ENCODE peak calls at places on chromosomes 12 and 14, in nine cellular contexts. N, Z, V, G, I, O, F, L and R are unnamed samples.

GRCh38 chr12:50175716-50176026 is 8.5 kb upstream of the CERS5 start:
- DNase-seq in Z (no peak), L (no peak), N (no peak), G (no peak), F (no peak), V (no peak), I (no peak), O (no peak), R (no peak)

GRCh38 chr12:112524676-112525425 is 106.1 kb downstream of the PTPN11 start:
- DNase-seq in F (no peak), V (no peak), I (peak; percentile 3), G (peak; percentile 66), L (peak; percentile 12), N (peak; percentile 50), O (no peak), Z (no peak), R (peak; percentile 85)

GRCh38 chr14:59707778-59708635 is 131.4 kb upstream of the CCDC175 start:
- DNase-seq in Z (no peak), G (no peak), N (no peak), V (no peak), L (no peak), O (no peak), I (no peak), F (no peak), R (no peak)

GRCh38 chr12:122001379-122002209 is 20.1 kb upstream of the BCL7A start:
- DNase-seq in V (no peak), G (peak; percentile 99), Z (peak; percentile 50), O (no peak), N (no peak), F (no peak), L (no peak), I (no peak), R (no peak)

GRCh38 chr12:1837541-1838206 is 17.3 kb downstream of the LRTM2 start:
- DNase-seq in Z (no peak), N (peak; percentile 32), O (no peak), L (peak; percentile 22), V (no peak), G (no peak), F (no peak), I (peak; percentile 38), R (no peak)

GRCh38 chr14:37594238-37594915 is 672 bp downstream of the FOXA1 start:
- DNase-seq in O (peak; percentile 84), I (peak; percentile 57), N (peak; percentile 88), G (peak; percentile 80), L (peak; percentile 45), F (no peak), V (no peak), Z (no peak), R (no peak)

GRCh38 chr14:71586131-71586893 is 345.9 kb upstream of the RGS6 start:
- DNase-seq in O (no peak), V (no peak), F (no peak), Z (peak; percentile 25), N (peak; percentile 63), I (no peak), L (peak; percentile 57), G (no peak), R (peak; percentile 9)

GRCh38 chr12:41942355-41942754 is 202.3 kb downstream of the GXYLT1 start:
- DNase-seq in L (no peak), N (no peak), I (no peak), Z (no peak), O (no peak), G (no peak), V (no peak), F (no peak), R (no peak)

GRCh38 chr14:80387563-80387981 is 176.3 kb upstream of the DIO2 start:
- DNase-seq in O (no peak), Z (no peak), I (no peak), G (no peak), L (peak; percentile 79), N (no peak), V (no peak), F (no peak), R (peak; percentile 93)

GRCh38 chr14:43587183-43587582 is 919.9 kb downstream of the FSCB start:
- DNase-seq in F (no peak), V (no peak), G (no peak), L (no peak), I (no peak), N (no peak), O (no peak), Z (no peak), R (no peak)

GRCh38 chr14:93316716-93317115 is 16.1 kb downstream of the BTBD7 start:
- DNase-seq in O (no peak), G (no peak), V (no peak), Z (no peak), N (no peak), I (no peak), F (no peak), L (no peak), R (no peak)

GRCh38 chr12:7806863-7807487 is 17.8 kb downstream of the NANOG start:
- DNase-seq in N (peak; percentile 75), Z (peak; percentile 50), V (peak; percentile 98), I (peak; percentile 84), G (peak; percentile 38), O (peak; percentile 67), L (peak; percentile 35), F (peak; percentile 71), R (peak; percentile 91)

GRCh38 chr14:71948101-71948500 is 15.9 kb downstream of the RGS6 start:
- DNase-seq in N (no peak), I (no peak), G (no peak), Z (no peak), O (no peak), V (no peak), F (no peak), L (no peak), R (peak; percentile 76)

DNA sequence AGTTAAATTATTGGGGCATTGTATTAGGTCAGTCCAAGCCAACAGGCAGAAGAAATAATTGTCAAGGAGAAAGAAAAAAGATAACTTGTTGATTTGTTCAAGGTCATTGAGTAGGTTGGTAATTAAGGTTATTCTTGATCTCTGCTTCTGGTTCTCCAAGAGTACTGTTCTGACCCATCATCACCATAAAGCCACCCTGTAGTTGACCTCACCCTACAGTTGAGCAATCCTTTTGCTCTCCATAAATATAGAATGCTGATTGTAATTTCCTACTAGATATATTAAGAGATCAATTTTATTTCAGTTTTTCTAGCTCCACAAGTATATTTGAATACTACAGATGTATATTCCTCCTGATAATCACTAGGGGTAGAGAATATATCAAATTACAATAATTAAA is 350.6 kb upstream of the PDE3A start:
- DNase-seq in G (no peak), Z (no peak), L (no peak), V (no peak), F (no peak), I (no peak), O (no peak), N (no peak), R (no peak)
- H3K4me3 ChIP-seq in G (no peak overlapping the region), Z (no peak overlapping the region), L (no peak overlapping the region), V (no peak overlapping the region), F (no peak overlapping the region), I (no peak overlapping the region), O (no peak overlapping the region), N (no peak overlapping the region), R (no peak overlapping the region)

GRCh38 chr12:78977463-78977862 is 112.9 kb downstream of the SYT1 start:
- DNase-seq in V (no peak), Z (no peak), N (peak; percentile 38), O (no peak), I (no peak), G (peak; percentile 77), L (peak; percentile 7), F (no peak), R (peak; percentile 29)
- H3K4me3 ChIP-seq in V (no peak overlapping the region), Z (no peak overlapping the region), N (no peak overlapping the region), O (no peak overlapping the region), I (no peak overlapping the region), G (no peak overlapping the region), L (no peak overlapping the region), F (no peak overlapping the region), R (no peak overlapping the region)

DNA sequence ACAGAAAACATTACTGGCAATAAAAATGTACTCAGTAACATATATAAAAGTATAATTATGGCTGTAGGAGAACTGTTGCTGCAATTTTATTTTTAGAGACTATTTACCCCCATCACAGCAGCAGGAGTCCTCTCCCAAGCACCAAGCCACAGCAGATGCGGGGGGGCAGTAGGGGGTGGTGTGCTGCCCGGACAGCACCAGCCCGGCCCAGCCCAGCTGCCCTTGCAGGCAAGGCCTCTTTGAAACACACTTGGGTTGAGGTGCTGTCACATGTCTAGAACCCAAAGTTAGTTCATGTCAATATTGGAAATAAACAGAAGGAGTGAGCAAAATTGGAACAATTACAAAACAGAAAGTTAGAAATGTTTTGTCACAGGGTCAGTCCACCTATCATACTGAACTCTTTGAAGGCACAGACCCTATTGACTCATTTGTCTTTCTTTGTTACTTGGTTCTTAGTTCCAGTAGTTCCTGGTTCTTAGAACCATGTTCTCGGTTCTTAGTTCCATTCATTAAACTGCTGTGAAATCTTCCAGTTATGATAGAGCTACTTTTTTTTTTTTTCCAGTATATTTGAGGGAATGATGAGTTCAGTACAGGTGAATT is 22.7 kb downstream of the CCNK start:
- DNase-seq in Z (no peak), N (no peak), V (no peak), G (no peak), O (no peak), L (no peak), I (no peak), F (no peak), R (no peak)
- H3K4me3 ChIP-seq in Z (no peak overlapping the region), N (no peak overlapping the region), V (no peak overlapping the region), G (no peak overlapping the region), O (no peak overlapping the region), L (no peak overlapping the region), I (no peak overlapping the region), F (no peak overlapping the region), R (no peak overlapping the region)

DNA sequence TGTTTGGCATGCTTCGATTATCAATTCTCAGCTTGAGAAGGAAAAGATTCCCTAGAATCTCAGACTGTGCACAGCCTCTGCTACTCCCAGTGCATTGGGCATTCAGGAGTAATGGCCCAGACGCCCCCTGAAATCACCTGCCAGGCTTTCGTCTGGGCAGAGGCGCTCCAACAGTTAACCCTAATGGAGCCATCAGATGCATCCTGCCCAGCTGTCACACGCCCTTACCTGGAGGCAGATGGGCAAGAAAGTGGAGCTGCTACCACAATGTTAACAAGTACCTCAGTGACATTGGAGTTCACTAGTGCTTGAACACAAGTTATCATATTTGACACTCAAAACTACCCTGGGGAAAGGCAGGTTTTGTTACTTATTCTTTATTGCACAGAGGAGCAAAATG is 957 bp upstream of the LRP6 start:
- DNase-seq in I (no peak), F (no peak), Z (no peak), G (no peak), V (peak; percentile 49), O (no peak), L (no peak), N (no peak), R (no peak)
- H3K4me3 ChIP-seq in I (peak overlapping the region; percentile 88), F (peak overlapping the region; percentile 85), Z (no peak overlapping the region), G (peak overlapping the region; percentile 71), V (peak overlapping the region; percentile 97), O (no peak overlapping the region), L (peak overlapping the region; percentile 87), N (peak overlapping the region; percentile 98), R (no peak overlapping the region)